ENCODE peak calls at places on chromosome X, in nine cellular contexts. One of them, this sample, is unnamed.
A peak's percentile ranks its signal among the peaks of the same experiment; 100 is the strongest.

GRCh38 chrX:11908371-11908770 is 150.3 kb downstream of the MSL3 start:
- DNase-seq in DMS153: no peak
- DNase-seq in brain microvascular endothelial cell: peak; percentile 9
- DNase-seq in glomerular endothelial cell: no peak
- DNase-seq in SJSA1: no peak
- DNase-seq in stimulated activated effector memory CD8-positive, alpha-beta T cell treated with anti-CD3 and anti-CD28 coated beads, Interleukin-12 subunit alpha, Interleukin-12 subunit beta, amount 100 ng/mL, for 72 hours: no peak
- DNase-seq in GM12864: peak; percentile 4
- DNase-seq in EH: peak; percentile 3
- DNase-seq in right lobe of liver: no peak
- DNase-seq in this sample: peak; percentile 8

GRCh38 chrX:21932277-21932996 is 8.1 kb upstream of the SMS start:
- DNase-seq in DMS153: no peak
- DNase-seq in brain microvascular endothelial cell: peak; percentile 78
- DNase-seq in glomerular endothelial cell: no peak
- DNase-seq in SJSA1: peak; percentile 58
- DNase-seq in stimulated activated effector memory CD8-positive, alpha-beta T cell treated with anti-CD3 and anti-CD28 coated beads, Interleukin-12 subunit alpha, Interleukin-12 subunit beta, amount 100 ng/mL, for 72 hours: no peak
- DNase-seq in GM12864: no peak
- DNase-seq in EH: peak; percentile 90
- DNase-seq in right lobe of liver: no peak
- DNase-seq in this sample: peak; percentile 64

GRCh38 chrX:41881166-41881565 is 42.2 kb downstream of the CASK start:
- DNase-seq in DMS153: no peak
- DNase-seq in brain microvascular endothelial cell: no peak
- DNase-seq in glomerular endothelial cell: no peak
- DNase-seq in SJSA1: no peak
- DNase-seq in stimulated activated effector memory CD8-positive, alpha-beta T cell treated with anti-CD3 and anti-CD28 coated beads, Interleukin-12 subunit alpha, Interleukin-12 subunit beta, amount 100 ng/mL, for 72 hours: no peak
- DNase-seq in GM12864: no peak
- DNase-seq in EH: no peak
- DNase-seq in right lobe of liver: no peak
- DNase-seq in this sample: no peak

GRCh38 chrX:154397888-154398667 is at the start of gene RPL10:
- DNase-seq in DMS153: peak; percentile 98
- DNase-seq in brain microvascular endothelial cell: peak; percentile 94
- DNase-seq in glomerular endothelial cell: no peak
- DNase-seq in SJSA1: peak; percentile 96
- DNase-seq in stimulated activated effector memory CD8-positive, alpha-beta T cell treated with anti-CD3 and anti-CD28 coated beads, Interleukin-12 subunit alpha, Interleukin-12 subunit beta, amount 100 ng/mL, for 72 hours: peak; percentile 71
- DNase-seq in GM12864: peak; percentile 90
- DNase-seq in EH: peak; percentile 96
- DNase-seq in right lobe of liver: peak; percentile 94
- DNase-seq in this sample: peak; percentile 95

GRCh38 chrX:136754641-136755040 is 26.1 kb downstream of the ARHGEF6 start:
- DNase-seq in DMS153: peak; percentile 42
- DNase-seq in brain microvascular endothelial cell: no peak
- DNase-seq in glomerular endothelial cell: no peak
- DNase-seq in SJSA1: no peak
- DNase-seq in stimulated activated effector memory CD8-positive, alpha-beta T cell treated with anti-CD3 and anti-CD28 coated beads, Interleukin-12 subunit alpha, Interleukin-12 subunit beta, amount 100 ng/mL, for 72 hours: no peak
- DNase-seq in GM12864: no peak
- DNase-seq in EH: no peak
- DNase-seq in right lobe of liver: peak; percentile 24
- DNase-seq in this sample: peak; percentile 45

GRCh38 chrX:45849261-45849660 is 648.6 kb upstream of the DIPK2B start:
- DNase-seq in DMS153: peak; percentile 7
- DNase-seq in brain microvascular endothelial cell: peak; percentile 56
- DNase-seq in glomerular endothelial cell: no peak
- DNase-seq in SJSA1: peak; percentile 50
- DNase-seq in stimulated activated effector memory CD8-positive, alpha-beta T cell treated with anti-CD3 and anti-CD28 coated beads, Interleukin-12 subunit alpha, Interleukin-12 subunit beta, amount 100 ng/mL, for 72 hours: no peak
- DNase-seq in GM12864: no peak
- DNase-seq in EH: peak; percentile 81
- DNase-seq in right lobe of liver: no peak
- DNase-seq in this sample: peak; percentile 38

GRCh38 chrX:119512145-119512800 is 44.0 kb downstream of the SLC25A5 start:
- DNase-seq in DMS153: peak; percentile 73
- DNase-seq in brain microvascular endothelial cell: peak; percentile 46
- DNase-seq in glomerular endothelial cell: peak; percentile 16
- DNase-seq in SJSA1: peak; percentile 58
- DNase-seq in stimulated activated effector memory CD8-positive, alpha-beta T cell treated with anti-CD3 and anti-CD28 coated beads, Interleukin-12 subunit alpha, Interleukin-12 subunit beta, amount 100 ng/mL, for 72 hours: no peak
- DNase-seq in GM12864: no peak
- DNase-seq in EH: peak; percentile 77
- DNase-seq in right lobe of liver: peak; percentile 67
- DNase-seq in this sample: peak; percentile 85

GRCh38 chrX:43333543-43333942 is 322.6 kb upstream of the MAOA start:
- DNase-seq in DMS153: no peak
- DNase-seq in brain microvascular endothelial cell: no peak
- DNase-seq in glomerular endothelial cell: no peak
- DNase-seq in SJSA1: no peak
- DNase-seq in stimulated activated effector memory CD8-positive, alpha-beta T cell treated with anti-CD3 and anti-CD28 coated beads, Interleukin-12 subunit alpha, Interleukin-12 subunit beta, amount 100 ng/mL, for 72 hours: no peak
- DNase-seq in GM12864: no peak
- DNase-seq in EH: no peak
- DNase-seq in right lobe of liver: no peak
- DNase-seq in this sample: no peak

GRCh38 chrX:20412871-20413486 is 146.3 kb upstream of the RPS6KA3 start:
- DNase-seq in DMS153: no peak
- DNase-seq in brain microvascular endothelial cell: no peak
- DNase-seq in glomerular endothelial cell: no peak
- DNase-seq in SJSA1: no peak
- DNase-seq in stimulated activated effector memory CD8-positive, alpha-beta T cell treated with anti-CD3 and anti-CD28 coated beads, Interleukin-12 subunit alpha, Interleukin-12 subunit beta, amount 100 ng/mL, for 72 hours: peak; percentile 7
- DNase-seq in GM12864: peak; percentile 40
- DNase-seq in EH: no peak
- DNase-seq in right lobe of liver: no peak
- DNase-seq in this sample: no peak

GRCh38 chrX:49308604-49309269 is 5.3 kb downstream of the GAGE10 start:
- DNase-seq in DMS153: no peak
- DNase-seq in brain microvascular endothelial cell: no peak
- DNase-seq in glomerular endothelial cell: no peak
- DNase-seq in SJSA1: no peak
- DNase-seq in stimulated activated effector memory CD8-positive, alpha-beta T cell treated with anti-CD3 and anti-CD28 coated beads, Interleukin-12 subunit alpha, Interleukin-12 subunit beta, amount 100 ng/mL, for 72 hours: no peak
- DNase-seq in GM12864: no peak
- DNase-seq in EH: peak; percentile 52
- DNase-seq in right lobe of liver: no peak
- DNase-seq in this sample: peak; percentile 14

This sample was measured in AG20443.